ENCODE peak calls at places on chromosomes 1 and 21, in eight cellular contexts. H is stimulated activated CD4-positive, alpha-beta T cell treated with anti-CD3 and anti-CD28 coated beads, Interleukin-4, amount 100 ng/mL, for 1 hour; B is ELR; A is psoas muscle; V is NCI-H2171 treated with DMSO at 0.1 percent for 48 hours; K is NCI-H1694; U is GM06990; T is iPS-NIHi11. Q is an unnamed sample.

GRCh38 chr1:23168079-23168461 is 586 bp downstream of the LUZP1 start:
- DNase-seq in H (peak), B (peak), A (peak), V (peak), K (no peak), U (no peak), T (no peak), Q (peak)

GRCh38 chr1:247448107-247448778 is 9.7 kb downstream of the OR2B11 start:
- DNase-seq in H (peak), B (peak), A (peak), V (peak), K (no peak), U (peak), T (peak), Q (peak)

GRCh38 chr21:34536820-34537219 is 24.8 kb upstream of the KCNE1 start:
- DNase-seq in H (no peak), B (peak), A (no peak), V (no peak), K (no peak), U (no peak), T (no peak), Q (no peak)

GRCh38 chr21:32523463-32523862 is 61.9 kb downstream of the TCP10L start:
- DNase-seq in H (no peak), B (no peak), A (no peak), V (no peak), K (no peak), U (no peak), T (no peak), Q (no peak)

GRCh38 chr1:150813028-150813707 is 5.1 kb upstream of the CTSK start:
- DNase-seq in H (peak), B (peak), A (peak), V (no peak), K (no peak), U (peak), T (peak), Q (peak)

GRCh38 chr1:177256153-177256814 is 85.5 kb downstream of the BRINP2 start:
- DNase-seq in H (no peak), B (peak), A (peak), V (no peak), K (no peak), U (no peak), T (peak), Q (peak)

GRCh38 chr21:45318146-45318555 is 30.5 kb upstream of the POFUT2 start:
- DNase-seq in H (no peak), B (no peak), A (no peak), V (no peak), K (no peak), U (no peak), T (no peak), Q (no peak)

GRCh38 chr21:36059823-36060158 is 535 bp downstream of the SETD4 start:
- DNase-seq in H (no peak), B (peak), A (peak), V (no peak), K (no peak), U (no peak), T (peak), Q (no peak)

GRCh38 chr1:65281846-65282245 is 27.5 kb upstream of the DNAJC6 start:
- DNase-seq in H (no peak), B (no peak), A (no peak), V (no peak), K (no peak), U (no peak), T (no peak), Q (peak)

GRCh38 chr1:20329793-20330542 is 39.3 kb downstream of the VWA5B1 start:
- DNase-seq in H (no peak), B (no peak), A (no peak), V (no peak), K (no peak), U (no peak), T (peak), Q (peak)

GRCh38 chr1:37887986-37888700 is 28.8 kb upstream of the MTF1 start:
- DNase-seq in H (no peak), B (no peak), A (no peak), V (no peak), K (no peak), U (no peak), T (no peak), Q (no peak)